ENCODE peak calls at places on chromosomes 2 and 18, in six cellular contexts. E is T-cell; M is heart left ventricle; O is CD4-positive, CD25-positive, alpha-beta regulatory T cell; D is Panc1; U is activated CD4-positive, alpha-beta memory T cell treated with anti-CD3 and anti-CD28 coated beads for 36 hours. L is an unnamed sample.

GRCh38 chr2:160582481-160583161 is 89.0 kb upstream of the RBMS1 start:
- DNase-seq in E (no peak), M (no peak), D (no peak), O (no peak), U (no peak), L (no peak)

GRCh38 chr2:193895226-193895625 is 1700.5 kb upstream of the TMEFF2 start:
- DNase-seq in E (no peak), D (no peak), M (no peak), U (no peak), O (no peak), L (no peak)

GRCh38 chr18:52237551-52237950 is 102.4 kb upstream of the DCC start:
- DNase-seq in E (no peak), D (no peak), M (no peak), U (no peak), O (no peak), L (no peak)

GRCh38 chr18:79493801-79494211 is 98.1 kb downstream of the NFATC1 start:
- DNase-seq in O (no peak), D (no peak), E (no peak), M (no peak), U (no peak), L (no peak)

GRCh38 chr2:159671047-159671446 is 41.3 kb upstream of the MARCHF7 start:
- DNase-seq in U (no peak), D (no peak), O (no peak), M (no peak), E (no peak), L (no peak)

GRCh38 chr2:158841839-158842238 is 46.7 kb downstream of the DAPL1 start:
- DNase-seq in M (no peak), O (no peak), E (no peak), D (no peak), U (no peak), L (no peak)

GRCh38 chr2:25845843-25846505 is 32.3 kb downstream of the ASXL2 start:
- DNase-seq in E (no peak), U (no peak), O (no peak), M (no peak), D (no peak), L (no peak)

GRCh38 chr2:196959750-196960392 is 33.4 kb upstream of the PGAP1 start:
- DNase-seq in D (no peak), O (no peak), E (no peak), U (no peak), M (no peak), L (no peak)

GRCh38 chr18:73924836-73925235 is 222.8 kb downstream of the FBXO15 start:
- DNase-seq in O (no peak), E (no peak), M (no peak), D (no peak), U (no peak), L (no peak)

GRCh38 chr2:232349546-232349945 is 29.0 kb upstream of the ALPP start:
- DNase-seq in M (no peak), U (no peak), E (no peak), D (no peak), O (no peak), L (no peak)

GRCh38 chr2:231710751-231711676 is 2.7 kb downstream of the PTMA start:
- DNase-seq in E (no peak), U (no peak), D (no peak), M (peak; percentile 47), O (no peak), L (no peak)

GRCh38 chr2:85475801-85476610 is 57.5 kb downstream of the SH2D6 start:
- DNase-seq in E (no peak), M (no peak), U (no peak), D (no peak), O (no peak), L (no peak)

GRCh38 chr2:14263053-14263452 is 369.5 kb upstream of the LRATD1 start:
- DNase-seq in M (no peak), E (no peak), U (no peak), O (no peak), D (no peak), L (no peak)

GRCh38 chr2:168640039-168640438 is 162.4 kb upstream of the NOSTRIN start:
- DNase-seq in O (no peak), D (no peak), M (no peak), U (no peak), E (no peak), L (no peak)

GRCh38 chr2:49154140-49154539 is at the start of gene FSHR:
- DNase-seq in D (no peak), M (no peak), U (no peak), E (no peak), O (no peak), L (no peak)

GRCh38 chr2:118539290-118539689 is 308.2 kb downstream of the EN1 start:
- DNase-seq in O (no peak), U (no peak), E (no peak), M (no peak), D (no peak), L (no peak)

GRCh38 chr2:2007551-2008501 is 263.5 kb upstream of the PXDN start:
- DNase-seq in D (no peak), E (no peak), U (no peak), M (no peak), O (no peak), L (no peak)

GRCh38 chr18:48136544-48137353 is 206.3 kb upstream of the SMAD2 start:
- DNase-seq in U (no peak), M (no peak), O (no peak), D (no peak), E (no peak), L (no peak)

GRCh38 chr2:241315879-241316700 is at the start of gene SEPTIN2:
- DNase-seq in E (peak; percentile 71), D (no peak), U (peak; percentile 85), O (no peak), M (peak; percentile 82), L (no peak)

GRCh38 chr2:119552902-119553301 is 8.7 kb downstream of the CFAP221 start:
- DNase-seq in U (no peak), O (no peak), M (no peak), E (no peak), D (no peak), L (no peak)

GRCh38 chr2:150485871-150486538 is 1.5 kb downstream of the RND3 start:
- DNase-seq in M (peak; percentile 75), O (no peak), E (no peak), U (no peak), D (no peak), L (no peak)

L was measured in glomerular endothelial cell.